ENCODE peak calls at places on chromosome 12, in ten cellular contexts. B is smooth muscle cell of the brain vasculature, X is aorta, G is prostate gland, M is lower lobe of right lung, N is kidney, Z is cardiac fibroblast, T is SW480, E is body of pancreas, W is GM10248. I is an unnamed sample.

GRCh38 chr12:15858348-15858747 is 23.8 kb upstream of the STRAP start:
- DNase-seq in E (no peak), W (no peak), M (no peak), N (no peak), Z (no peak), X (no peak), T (no peak), B (no peak), G (no peak), I (no peak)

GRCh38 chr12:50186667-50187066 is 19.5 kb upstream of the CERS5 start:
- DNase-seq in W (no peak), G (no peak), M (no peak), B (no peak), E (no peak), N (no peak), X (no peak), Z (peak), T (no peak), I (no peak)

GRCh38 chr12:53838978-53839377 is 87.2 kb upstream of the CISTR start:
- DNase-seq in X (no peak), W (no peak), M (no peak), E (no peak), N (no peak), B (no peak), T (no peak), Z (no peak), G (no peak), I (no peak)

GRCh38 chr12:28374556-28374955 is 184.3 kb downstream of the CCDC91 start:
- DNase-seq in M (no peak), G (no peak), Z (peak), N (no peak), T (no peak), W (no peak), X (no peak), E (no peak), B (no peak), I (no peak)

GRCh38 chr12:6438345-6438744 is 6.4 kb upstream of the CD27 start:
- DNase-seq in M (no peak), B (no peak), E (no peak), N (peak), G (no peak), X (no peak), W (no peak), Z (no peak), T (no peak), I (no peak)

GRCh38 chr12:71782007-71782406 is 27.3 kb downstream of the RAB21 start:
- DNase-seq in T (no peak), N (no peak), W (peak), G (no peak), B (no peak), Z (no peak), E (no peak), X (no peak), M (no peak), I (peak)

GRCh38 chr12:38720661-38721060 is 184.7 kb downstream of the CPNE8 start:
- DNase-seq in E (no peak), W (no peak), M (no peak), N (no peak), Z (no peak), X (no peak), G (no peak), B (no peak), T (no peak), I (no peak)

GRCh38 chr12:67367843-67368242 is 98.7 kb downstream of the CAND1 start:
- DNase-seq in B (no peak), W (no peak), G (no peak), Z (no peak), N (no peak), E (no peak), M (no peak), T (no peak), X (no peak), I (no peak)

GRCh38 chr12:123808167-123808566 is 46.1 kb downstream of the DNAH10 start:
- DNase-seq in G (no peak), T (peak), W (no peak), M (no peak), Z (peak), B (no peak), X (no peak), N (no peak), E (no peak), I (no peak)

GRCh38 chr12:124030510-124030909 is 57.5 kb downstream of the ZNF664 start:
- DNase-seq in G (no peak), M (no peak), W (no peak), B (peak), Z (peak), T (no peak), X (no peak), E (no peak), N (no peak), I (no peak)

GRCh38 chr12:62602445-62603060 is 135.9 kb downstream of the MON2 start:
- DNase-seq in M (peak), E (peak), W (peak), B (peak), T (peak), Z (peak), X (peak), N (peak), G (peak), I (peak)

GRCh38 chr12:72574138-72574537 is 302.0 kb downstream of the TRHDE start:
- DNase-seq in B (no peak), W (no peak), E (no peak), X (no peak), G (no peak), N (no peak), M (no peak), Z (no peak), T (no peak), I (no peak)

GRCh38 chr12:131369094-131369845 is 341.6 kb upstream of the SFSWAP start:
- DNase-seq in W (no peak), N (no peak), X (no peak), G (no peak), T (no peak), B (no peak), E (no peak), Z (no peak), M (no peak), I (no peak)

GRCh38 chr12:101552277-101552676 is 42.5 kb upstream of the MYBPC1 start:
- DNase-seq in G (no peak), X (no peak), N (no peak), W (no peak), M (peak), Z (peak), E (peak), B (no peak), T (no peak), I (no peak)

GRCh38 chr12:70774055-70774454 is 136.8 kb upstream of the PTPRB start:
- DNase-seq in G (no peak), Z (peak), W (no peak), N (no peak), X (no peak), B (no peak), E (no peak), T (no peak), M (no peak), I (no peak)

GRCh38 chr12:58443273-58443980 is 476.9 kb downstream of the LRIG3 start:
- DNase-seq in X (no peak), B (no peak), Z (peak), M (no peak), W (no peak), N (no peak), T (no peak), G (no peak), E (no peak), I (no peak)

GRCh38 chr12:52132754-52133161 is 53.3 kb downstream of the SMIM41 start:
- DNase-seq in E (no peak), W (no peak), G (no peak), X (no peak), M (no peak), Z (no peak), B (no peak), T (no peak), N (no peak), I (no peak)

GRCh38 chr12:68157295-68157871 is 2.2 kb downstream of the IFNG start:
- DNase-seq in Z (no peak), N (no peak), T (no peak), G (no peak), M (no peak), X (no peak), B (no peak), E (no peak), W (no peak), I (no peak)

GRCh38 chr12:39505025-39505424 is 62.1 kb upstream of the KIF21A start:
- DNase-seq in B (no peak), X (no peak), Z (peak), W (no peak), M (no peak), G (no peak), T (peak), N (no peak), E (no peak), I (no peak)

GRCh38 chr12:79274571-79275064 is 410.0 kb downstream of the SYT1 start:
- DNase-seq in N (peak), W (no peak), M (no peak), B (no peak), Z (peak), E (no peak), G (no peak), X (no peak), T (no peak), I (no peak)

GRCh38 chr12:30796508-30796780 is 41.7 kb upstream of the CAPRIN2 start:
- DNase-seq in W (no peak), E (peak), X (peak), N (no peak), G (no peak), B (no peak), Z (peak), M (no peak), T (peak), I (no peak)

GRCh38 chr12:131833896-131834641 is 5.9 kb downstream of the MMP17 start:
- DNase-seq in E (no peak), M (no peak), N (peak), T (no peak), W (no peak), X (no peak), B (no peak), Z (peak), G (no peak), I (no peak)

GRCh38 chr12:25719505-25719904 is 166.4 kb upstream of the LMNTD1 start:
- DNase-seq in M (no peak), E (no peak), X (no peak), T (no peak), G (no peak), B (no peak), Z (no peak), N (no peak), W (no peak), I (no peak)

GRCh38 chr12:12891646-12892355 is 439 bp downstream of the GPRC5A start:
- DNase-seq in N (no peak), M (no peak), B (no peak), E (no peak), G (no peak), T (peak), X (no peak), W (no peak), Z (no peak), I (no peak)

GRCh38 chr12:15428632-15429031 is 106.3 kb downstream of the PTPRO start:
- DNase-seq in Z (no peak), M (no peak), E (no peak), X (no peak), G (no peak), T (no peak), N (no peak), B (no peak), W (no peak), I (no peak)

GRCh38 chr12:90084018-90084417 is 375.4 kb upstream of the ATP2B1 start:
- DNase-seq in T (no peak), E (no peak), Z (peak), X (no peak), M (no peak), W (no peak), G (no peak), B (no peak), N (no peak), I (no peak)

GRCh38 chr12:79058342-79058741 is 193.8 kb downstream of the SYT1 start:
- DNase-seq in T (peak), Z (peak), N (no peak), X (no peak), B (no peak), E (no peak), G (no peak), M (no peak), W (no peak), I (no peak)

GRCh38 chr12:43789941-43790340 is 16.2 kb downstream of the TWF1 start:
- DNase-seq in W (no peak), E (peak), G (no peak), N (no peak), M (no peak), Z (peak), B (no peak), T (peak), X (no peak), I (no peak)

GRCh38 chr12:47741340-47741703 is 16.0 kb upstream of the ENDOU start:
- DNase-seq in M (peak), Z (peak), B (no peak), T (peak), X (peak), N (peak), W (peak), G (no peak), E (peak), I (peak)

GRCh38 chr12:24901975-24902461 is 46.9 kb downstream of the BCAT1 start:
- DNase-seq in E (no peak), W (peak), T (no peak), G (no peak), Z (no peak), N (no peak), X (peak), B (no peak), M (peak), I (no peak)

GRCh38 chr12:92485356-92486348 is 217.1 kb upstream of the PLEKHG7 start:
- DNase-seq in Z (peak), N (no peak), T (no peak), X (no peak), B (no peak), W (no peak), M (no peak), G (no peak), E (no peak), I (no peak)

GRCh38 chr12:103085541-103085940 is 128.1 kb downstream of the ASCL1 start:
- DNase-seq in N (no peak), G (no peak), Z (no peak), X (no peak), M (no peak), E (no peak), B (no peak), T (no peak), W (no peak), I (no peak)

GRCh38 chr12:104374806-104375205 is 71.3 kb downstream of the EID3 start:
- DNase-seq in W (no peak), Z (no peak), E (no peak), N (no peak), X (no peak), T (no peak), M (no peak), G (no peak), B (no peak), I (no peak)

GRCh38 chr12:23335593-23335992 is 613.9 kb downstream of the SOX5 start:
- DNase-seq in N (no peak), X (no peak), T (no peak), W (no peak), Z (no peak), B (no peak), E (no peak), G (no peak), M (no peak), I (no peak)

GRCh38 chr12:128784030-128784770 is 39.6 kb downstream of the SLC15A4 start:
- DNase-seq in Z (peak), X (no peak), E (no peak), N (peak), T (no peak), B (peak), G (no peak), W (no peak), M (no peak), I (no peak)

GRCh38 chr12:4789776-4790175 is 69.6 kb downstream of the GALNT8 start:
- DNase-seq in Z (no peak), G (no peak), T (no peak), X (no peak), N (no peak), B (no peak), E (no peak), W (no peak), M (no peak), I (no peak)

GRCh38 chr12:25194211-25194610 is 749 bp downstream of the DNAI7 start:
- DNase-seq in W (no peak), T (no peak), Z (no peak), G (no peak), B (no peak), N (no peak), E (no peak), M (no peak), X (no peak), I (no peak)

GRCh38 chr12:1593232-1594044 is 943 bp downstream of the FBXL14 start:
- DNase-seq in Z (peak), E (peak), T (peak), N (peak), X (peak), W (no peak), G (peak), M (peak), B (no peak), I (peak)

I was measured in naive B cell.